ENCODE peak calls at places on chromosomes 12 and 14, in four cellular contexts. G, S, M and X are unnamed samples.
A peak's percentile ranks its signal among the peaks of the same experiment; 100 is the strongest.

GRCh38 chr14:65224799-65225198 is 122.5 kb upstream of the MAX start:
- DNase-seq in S (no peak), M (no peak), G (peak; percentile 62), X (no peak)

GRCh38 chr12:94012508-94013044 is 135.8 kb upstream of the PLXNC1 start:
- DNase-seq in G (no peak), S (no peak), M (no peak), X (no peak)

GRCh38 chr12:67980391-67980790 is 8.9 kb upstream of the IFNG-AS1 start:
- DNase-seq in S (no peak), M (no peak), G (no peak), X (no peak)

GRCh38 chr12:108312885-108313203 is 26.3 kb downstream of the CMKLR1 start:
- DNase-seq in M (no peak), S (peak; percentile 76), G (no peak), X (no peak)

GRCh38 chr12:27331927-27332324 is 710 bp upstream of the BMAL2 start:
- DNase-seq in S (no peak), G (no peak), M (no peak), X (no peak)

GRCh38 chr14:72543325-72543724 is 350.6 kb downstream of the DPF3 start:
- DNase-seq in S (peak; percentile 8), G (no peak), M (no peak), X (no peak)

GRCh38 chr12:102513739-102514138 is 33.4 kb upstream of the IGF1 start:
- DNase-seq in G (no peak), M (no peak), S (no peak), X (no peak)

GRCh38 chr12:77572371-77572770 is 258.3 kb upstream of the NAV3 start:
- DNase-seq in S (no peak), G (no peak), M (no peak), X (no peak)

GRCh38 chr12:116385486-116386217 is 108.2 kb upstream of the MED13L start:
- DNase-seq in G (no peak), S (no peak), M (no peak), X (no peak)

GRCh38 chr12:15555466-15555865 is 233.2 kb downstream of the PTPRO start:
- DNase-seq in S (peak; percentile 45), M (no peak), G (no peak), X (no peak)

GRCh38 chr12:52439845-52440244 is 5.7 kb upstream of the KRT75 start:
- DNase-seq in S (no peak), M (no peak), G (no peak), X (no peak)

GRCh38 chr14:105064721-105065143 is 498 bp downstream of the GPR132 start:
- DNase-seq in M (no peak), G (no peak), S (no peak), X (no peak)

GRCh38 chr12:19757317-19757877 is 318.1 kb downstream of the AEBP2 start:
- DNase-seq in M (no peak), S (peak; percentile 79), G (no peak), X (peak; percentile 2)

GRCh38 chr12:57224973-57225679 is 4.4 kb upstream of the SHMT2 start:
- DNase-seq in S (no peak), M (peak; percentile 52), G (no peak), X (no peak)

GRCh38 chr12:38157933-38158401 is 158.6 kb upstream of the ALG10B start:
- DNase-seq in G (no peak), M (no peak), S (no peak), X (no peak)

GRCh38 chr14:31283568-31284252 is 76.1 kb upstream of the HECTD1 start:
- DNase-seq in S (no peak), M (no peak), G (no peak), X (no peak)

GRCh38 chr12:128339121-128339520 is 72.2 kb downstream of the TMEM132C start:
- DNase-seq in S (no peak), M (no peak), G (no peak), X (no peak)

GRCh38 chr12:27061317-27061716 is 21.1 kb downstream of the C12orf71 start:
- DNase-seq in S (no peak), M (no peak), G (no peak), X (no peak)